ENCODE peak calls at places on chromosomes 5 and 9, in four cellular contexts. D is NCI-H774; W is activated CD8-positive, alpha-beta memory T cell treated with anti-CD3 and anti-CD28 coated beads for 4 hours; T is occipital lobe. A is an unnamed sample.

GRCh38 chr5:34604119-34604675 is 51.9 kb upstream of the RAI14 start:
- DNase-seq in T (no peak), W (no peak), D (no peak), A (no peak)

GRCh38 chr5:150436141-150436680 is 13.3 kb downstream of the RPS14 start:
- DNase-seq in W (peak), D (peak), T (peak), A (peak)

GRCh38 chr5:160390787-160391696 is 8.8 kb downstream of the FAM200C start:
- DNase-seq in T (no peak), D (peak), W (no peak), A (peak)

GRCh38 chr5:77177576-77177975 is 32.9 kb upstream of the PDE8B start:
- DNase-seq in D (no peak), W (no peak), T (no peak), A (no peak)

GRCh38 chr5:45335978-45336377 is 360.2 kb downstream of the HCN1 start:
- DNase-seq in T (no peak), W (no peak), D (no peak), A (no peak)

GRCh38 chr9:130311019-130311773 is 45.6 kb downstream of the HMCN2 start:
- DNase-seq in W (no peak), D (no peak), T (no peak), A (no peak)

GRCh38 chr5:71912021-71912420 is 192.9 kb downstream of the CARTPT start:
- DNase-seq in T (no peak), W (no peak), D (no peak), A (no peak)

GRCh38 chr5:141121563-141121962 is at the start of gene PCDHB4:
- DNase-seq in D (no peak), T (no peak), W (no peak), A (peak)

GRCh38 chr5:179799644-179799973 is 5.8 kb downstream of the LTC4S start:
- DNase-seq in D (no peak), W (no peak), T (no peak), A (no peak)

GRCh38 chr5:143074414-143074996 is 304.3 kb downstream of the ARHGAP26 start:
- DNase-seq in T (no peak), W (no peak), D (no peak), A (no peak)

GRCh38 chr5:35313296-35313695 is 83.0 kb upstream of the PRLR start:
- DNase-seq in T (no peak), W (no peak), D (no peak), A (no peak)

GRCh38 chr9:95815153-95815552 is 60.3 kb upstream of the ERCC6L2 start:
- DNase-seq in D (no peak), W (no peak), T (no peak), A (no peak)

GRCh38 chr9:127520941-127521918 is 69.9 kb downstream of the LRSAM1 start:
- DNase-seq in W (no peak), T (no peak), D (no peak), A (no peak)

GRCh38 chr9:123611228-123611627 is 255.2 kb downstream of the CRB2 start:
- DNase-seq in T (no peak), D (no peak), W (no peak), A (no peak)